ENCODE peak calls at places on chromosome 16, in nine cellular contexts. One of them, this sample, is unnamed.

GRCh38 chr16:50669741-50670140 is 11.4 kb downstream of the SNX20 start:
- DNase-seq in AG04450: no peak
- DNase-seq in fibroblast of lung: no peak
- DNase-seq in small intestine: no peak
- DNase-seq in iPS DF 6.9: no peak
- DNase-seq in vagina: no peak
- DNase-seq in MM.1S: no peak
- DNase-seq in ovary: no peak
- DNase-seq in GM23338: no peak
- DNase-seq in this sample: no peak

GRCh38 chr16:77459534-77460412 is 24.9 kb upstream of the ADAMTS18 start:
- DNase-seq in AG04450: no peak
- DNase-seq in fibroblast of lung: no peak
- DNase-seq in small intestine: no peak
- DNase-seq in iPS DF 6.9: no peak
- DNase-seq in vagina: no peak
- DNase-seq in MM.1S: no peak
- DNase-seq in ovary: no peak
- DNase-seq in GM23338: no peak
- DNase-seq in this sample: peak

GRCh38 chr16:70575376-70575775 is 51.8 kb downstream of the SF3B3 start:
- DNase-seq in AG04450: no peak
- DNase-seq in fibroblast of lung: no peak
- DNase-seq in small intestine: no peak
- DNase-seq in iPS DF 6.9: no peak
- DNase-seq in vagina: no peak
- DNase-seq in MM.1S: no peak
- DNase-seq in ovary: no peak
- DNase-seq in GM23338: peak
- DNase-seq in this sample: no peak

GRCh38 chr16:74999683-75000480 is 1.1 kb downstream of the ZNRF1 start:
- DNase-seq in AG04450: no peak
- DNase-seq in fibroblast of lung: no peak
- DNase-seq in small intestine: peak
- DNase-seq in iPS DF 6.9: no peak
- DNase-seq in vagina: no peak
- DNase-seq in MM.1S: no peak
- DNase-seq in ovary: peak
- DNase-seq in GM23338: peak
- DNase-seq in this sample: no peak

GRCh38 chr16:50509521-50510341 is 38.5 kb upstream of the NKD1 start:
- DNase-seq in AG04450: no peak
- DNase-seq in fibroblast of lung: peak
- DNase-seq in small intestine: peak
- DNase-seq in iPS DF 6.9: peak
- DNase-seq in vagina: peak
- DNase-seq in MM.1S: no peak
- DNase-seq in ovary: no peak
- DNase-seq in GM23338: peak
- DNase-seq in this sample: peak

GRCh38 chr16:28311913-28312312 is 19.6 kb downstream of the SBK1 start:
- DNase-seq in AG04450: no peak
- DNase-seq in fibroblast of lung: no peak
- DNase-seq in small intestine: no peak
- DNase-seq in iPS DF 6.9: no peak
- DNase-seq in vagina: no peak
- DNase-seq in MM.1S: no peak
- DNase-seq in ovary: no peak
- DNase-seq in GM23338: no peak
- DNase-seq in this sample: no peak

GRCh38 chr16:57427824-57428223 is 19.4 kb downstream of the CIAPIN1 start:
- DNase-seq in AG04450: no peak
- DNase-seq in fibroblast of lung: no peak
- DNase-seq in small intestine: no peak
- DNase-seq in iPS DF 6.9: no peak
- DNase-seq in vagina: no peak
- DNase-seq in MM.1S: no peak
- DNase-seq in ovary: no peak
- DNase-seq in GM23338: no peak
- DNase-seq in this sample: no peak

GRCh38 chr16:57480127-57480753 is 6.1 kb downstream of the DOK4 start:
- DNase-seq in AG04450: no peak
- DNase-seq in fibroblast of lung: peak
- DNase-seq in small intestine: peak
- DNase-seq in iPS DF 6.9: no peak
- DNase-seq in vagina: no peak
- DNase-seq in MM.1S: no peak
- DNase-seq in ovary: no peak
- DNase-seq in GM23338: no peak
- DNase-seq in this sample: peak

DNA sequence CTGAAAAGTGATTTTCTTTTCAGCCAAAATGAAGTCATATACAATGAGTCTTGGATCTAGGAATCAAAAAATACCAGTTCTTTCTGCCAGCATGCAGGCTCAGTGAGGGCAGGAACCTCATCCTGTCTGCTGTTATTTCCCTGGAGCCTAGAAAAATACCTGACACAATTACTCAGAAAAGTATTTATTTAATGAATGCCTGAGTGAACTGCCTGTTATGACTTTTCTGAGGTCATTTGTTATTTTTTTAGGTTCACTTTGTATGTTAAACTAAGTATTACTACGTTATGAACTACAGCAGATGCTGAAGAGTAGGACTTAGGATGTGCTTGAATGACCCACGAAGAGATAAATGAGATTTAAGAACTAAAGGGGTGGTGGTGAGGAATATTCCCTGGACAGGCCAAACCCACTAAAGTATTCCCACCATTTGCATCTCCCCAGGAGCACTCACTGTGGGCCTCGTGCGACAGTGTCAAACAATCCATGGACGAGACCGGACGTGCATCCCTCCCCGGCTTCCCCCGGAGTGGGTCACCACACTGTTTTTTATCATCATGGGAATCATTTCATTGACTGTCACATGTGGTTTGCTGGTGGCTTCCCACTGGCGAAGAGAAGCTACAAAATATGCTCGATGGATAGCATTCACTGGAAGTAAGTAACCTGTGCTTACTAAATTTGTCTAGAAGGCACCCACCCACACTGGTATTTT is 17.1 kb upstream of the VWA3A start:
- DNase-seq in AG04450: peak
- DNase-seq in fibroblast of lung: no peak
- DNase-seq in small intestine: no peak
- DNase-seq in iPS DF 6.9: no peak
- DNase-seq in vagina: no peak
- DNase-seq in MM.1S: no peak
- DNase-seq in ovary: no peak
- DNase-seq in GM23338: no peak
- DNase-seq in this sample: peak
- H3K27ac ChIP-seq in AG04450: peak
- H3K27ac ChIP-seq in fibroblast of lung: peak
- H3K27ac ChIP-seq in small intestine: no peak
- H3K27ac ChIP-seq in iPS DF 6.9: no peak
- H3K27ac ChIP-seq in vagina: no peak
- H3K27ac ChIP-seq in MM.1S: no peak
- H3K27ac ChIP-seq in ovary: no peak
- H3K27ac ChIP-seq in GM23338: no peak
- H3K27ac ChIP-seq in this sample: peak

GRCh38 chr16:13767215-13767614 is 152.7 kb upstream of the ERCC4 start:
- DNase-seq in AG04450: no peak
- DNase-seq in fibroblast of lung: no peak
- DNase-seq in small intestine: no peak
- DNase-seq in iPS DF 6.9: peak
- DNase-seq in vagina: no peak
- DNase-seq in MM.1S: no peak
- DNase-seq in ovary: no peak
- DNase-seq in GM23338: peak
- DNase-seq in this sample: no peak
- H3K4me3 ChIP-seq in AG04450: no peak
- H3K4me3 ChIP-seq in fibroblast of lung: no peak
- H3K4me3 ChIP-seq in small intestine: no peak
- H3K4me3 ChIP-seq in iPS DF 6.9: no peak
- H3K4me3 ChIP-seq in vagina: no peak
- H3K4me3 ChIP-seq in MM.1S: no peak
- H3K4me3 ChIP-seq in ovary: no peak
- H3K4me3 ChIP-seq in GM23338: no peak
- H3K4me3 ChIP-seq in this sample: no peak

GRCh38 chr16:53089434-53090270 is 34.9 kb downstream of the CHD9 start:
- DNase-seq in AG04450: no peak
- DNase-seq in fibroblast of lung: peak
- DNase-seq in small intestine: peak
- DNase-seq in iPS DF 6.9: no peak
- DNase-seq in vagina: no peak
- DNase-seq in MM.1S: no peak
- DNase-seq in ovary: no peak
- DNase-seq in GM23338: peak
- DNase-seq in this sample: no peak

GRCh38 chr16:53085539-53086450 is 31.0 kb downstream of the CHD9 start:
- DNase-seq in AG04450: no peak
- DNase-seq in fibroblast of lung: peak
- DNase-seq in small intestine: no peak
- DNase-seq in iPS DF 6.9: no peak
- DNase-seq in vagina: no peak
- DNase-seq in MM.1S: no peak
- DNase-seq in ovary: no peak
- DNase-seq in GM23338: no peak
- DNase-seq in this sample: no peak

GRCh38 chr16:53084141-53084541 is 29.4 kb downstream of the CHD9 start:
- DNase-seq in AG04450: no peak
- DNase-seq in fibroblast of lung: no peak
- DNase-seq in small intestine: no peak
- DNase-seq in iPS DF 6.9: no peak
- DNase-seq in vagina: no peak
- DNase-seq in MM.1S: no peak
- DNase-seq in ovary: no peak
- DNase-seq in GM23338: no peak
- DNase-seq in this sample: no peak

GRCh38 chr16:53084736-53085538 is 30.1 kb downstream of the CHD9 start:
- DNase-seq in AG04450: no peak
- DNase-seq in fibroblast of lung: peak
- DNase-seq in small intestine: no peak
- DNase-seq in iPS DF 6.9: no peak
- DNase-seq in vagina: no peak
- DNase-seq in MM.1S: no peak
- DNase-seq in ovary: peak
- DNase-seq in GM23338: no peak
- DNase-seq in this sample: no peak

GRCh38 chr16:53087101-53087500 is 32.3 kb downstream of the CHD9 start:
- DNase-seq in AG04450: no peak
- DNase-seq in fibroblast of lung: peak
- DNase-seq in small intestine: no peak
- DNase-seq in iPS DF 6.9: no peak
- DNase-seq in vagina: no peak
- DNase-seq in MM.1S: no peak
- DNase-seq in ovary: no peak
- DNase-seq in GM23338: no peak
- DNase-seq in this sample: peak
- H3K27ac ChIP-seq in AG04450: no peak
- H3K27ac ChIP-seq in fibroblast of lung: no peak
- H3K27ac ChIP-seq in small intestine: no peak
- H3K27ac ChIP-seq in iPS DF 6.9: no peak
- H3K27ac ChIP-seq in vagina: peak
- H3K27ac ChIP-seq in MM.1S: no peak
- H3K27ac ChIP-seq in ovary: no peak
- H3K27ac ChIP-seq in GM23338: no peak
- H3K27ac ChIP-seq in this sample: no peak

DNA sequence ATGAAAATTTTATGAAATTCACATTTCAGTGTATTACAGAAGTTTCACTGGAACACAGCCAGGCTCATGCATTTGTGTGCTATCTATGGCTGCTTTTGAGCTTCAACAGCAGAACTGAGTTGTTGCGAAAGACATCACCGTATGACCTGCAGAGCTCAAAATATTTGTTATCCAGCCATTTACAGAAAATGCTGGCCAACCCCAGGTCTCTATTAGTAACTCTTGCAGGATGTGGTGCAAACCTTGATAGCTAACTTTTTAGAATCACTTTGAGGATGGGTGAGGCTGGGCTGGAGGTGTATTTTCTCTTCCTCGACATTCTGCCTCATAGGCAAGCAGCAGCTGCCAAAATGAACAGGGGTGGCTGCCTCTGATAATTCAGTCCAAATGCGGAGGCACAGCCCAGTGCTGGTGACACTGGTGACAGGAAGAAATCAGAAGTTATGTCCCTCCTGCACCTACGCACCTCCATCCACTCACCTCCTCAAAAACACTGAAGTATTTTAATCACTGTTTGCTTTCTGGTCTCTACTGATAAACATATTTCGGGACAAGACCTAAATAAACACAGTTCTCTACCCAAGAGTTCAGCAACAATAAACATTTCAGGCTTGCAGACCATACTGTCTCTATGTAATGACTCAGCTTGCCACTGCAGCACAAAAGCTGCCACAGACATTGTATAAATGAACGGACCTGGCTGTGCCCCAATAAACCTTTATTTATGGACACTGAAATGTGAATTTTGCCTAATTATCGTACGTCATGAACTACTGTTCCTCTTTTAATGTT is 28.5 kb downstream of the ARHGAP17 start:
- DNase-seq in AG04450: no peak
- DNase-seq in fibroblast of lung: peak
- DNase-seq in small intestine: no peak
- DNase-seq in iPS DF 6.9: no peak
- DNase-seq in vagina: no peak
- DNase-seq in MM.1S: no peak
- DNase-seq in ovary: no peak
- DNase-seq in GM23338: no peak
- DNase-seq in this sample: peak
- H3K4me3 ChIP-seq in AG04450: peak
- H3K4me3 ChIP-seq in fibroblast of lung: no peak
- H3K4me3 ChIP-seq in small intestine: no peak
- H3K4me3 ChIP-seq in iPS DF 6.9: no peak
- H3K4me3 ChIP-seq in vagina: no peak
- H3K4me3 ChIP-seq in MM.1S: no peak
- H3K4me3 ChIP-seq in ovary: no peak
- H3K4me3 ChIP-seq in GM23338: no peak
- H3K4me3 ChIP-seq in this sample: peak

DNA sequence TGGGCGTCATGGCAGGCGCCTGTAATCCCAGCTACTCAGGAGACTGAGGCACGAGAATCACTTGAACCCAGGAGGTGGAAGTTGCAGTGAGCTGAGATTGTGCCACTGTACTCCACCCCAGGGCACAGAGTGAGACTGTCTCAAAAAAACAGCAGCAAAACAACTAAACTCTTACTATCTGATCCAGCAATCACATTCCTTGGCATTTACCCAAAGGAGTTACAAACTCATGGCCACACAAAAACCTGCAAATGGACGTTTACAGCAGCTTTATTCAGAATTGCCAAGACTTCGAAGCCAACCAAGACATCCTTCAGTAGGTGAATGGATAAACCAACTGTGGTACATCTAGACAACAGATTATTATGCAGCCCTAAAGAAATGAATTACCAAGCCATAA is 4.0 kb downstream of the SIAH1 start:
- DNase-seq in AG04450: no peak
- DNase-seq in fibroblast of lung: peak
- DNase-seq in small intestine: no peak
- DNase-seq in iPS DF 6.9: no peak
- DNase-seq in vagina: peak
- DNase-seq in MM.1S: no peak
- DNase-seq in ovary: no peak
- DNase-seq in GM23338: no peak
- DNase-seq in this sample: peak
- H3K27ac ChIP-seq in AG04450: no peak
- H3K27ac ChIP-seq in fibroblast of lung: no peak
- H3K27ac ChIP-seq in small intestine: no peak
- H3K27ac ChIP-seq in iPS DF 6.9: no peak
- H3K27ac ChIP-seq in vagina: no peak
- H3K27ac ChIP-seq in MM.1S: no peak
- H3K27ac ChIP-seq in ovary: no peak
- H3K27ac ChIP-seq in GM23338: no peak
- H3K27ac ChIP-seq in this sample: no peak

GRCh38 chr16:89319628-89319882 is 102.1 kb downstream of the ZNF778 start:
- DNase-seq in AG04450: no peak
- DNase-seq in fibroblast of lung: no peak
- DNase-seq in small intestine: no peak
- DNase-seq in iPS DF 6.9: no peak
- DNase-seq in vagina: no peak
- DNase-seq in MM.1S: no peak
- DNase-seq in ovary: no peak
- DNase-seq in GM23338: no peak
- DNase-seq in this sample: no peak
- H3K4me3 ChIP-seq in AG04450: no peak
- H3K4me3 ChIP-seq in fibroblast of lung: peak
- H3K4me3 ChIP-seq in small intestine: no peak
- H3K4me3 ChIP-seq in iPS DF 6.9: no peak
- H3K4me3 ChIP-seq in vagina: no peak
- H3K4me3 ChIP-seq in MM.1S: no peak
- H3K4me3 ChIP-seq in ovary: no peak
- H3K4me3 ChIP-seq in GM23338: no peak
- H3K4me3 ChIP-seq in this sample: peak